ENCODE peak calls at places on chromosomes 7 and 10, in nine cellular contexts. One of them, this sample, is unnamed. For H3K27me3, the result is how much of the 10 kb centered on the place peaks cover.

GRCh38 chr10:125161570-125162139 is 1.3 kb upstream of the CTBP2 start:
- DNase-seq in K562: no peak
- DNase-seq in brain microvascular endothelial cell: no peak
- DNase-seq in pancreas: peak
- DNase-seq in lung: no peak
- DNase-seq in left ventricle myocardium inferior: no peak
- DNase-seq in WERI-Rb-1: no peak
- DNase-seq in uterus: peak
- DNase-seq in spleen: peak
- DNase-seq in this sample: no peak

GRCh38 chr7:78215199-78215598 is 416.6 kb downstream of the PHTF2 start:
- DNase-seq in lung: no peak
- DNase-seq in pancreas: no peak
- DNase-seq in uterus: no peak
- DNase-seq in left ventricle myocardium inferior: no peak
- DNase-seq in K562: no peak
- DNase-seq in WERI-Rb-1: no peak
- DNase-seq in brain microvascular endothelial cell: no peak
- DNase-seq in spleen: no peak
- DNase-seq in this sample: no peak

GRCh38 chr7:104960741-104961479 is 53.1 kb upstream of the KMT2E start:
- DNase-seq in pancreas: no peak
- DNase-seq in brain microvascular endothelial cell: no peak
- DNase-seq in K562: no peak
- DNase-seq in lung: no peak
- DNase-seq in uterus: no peak
- DNase-seq in spleen: no peak
- DNase-seq in WERI-Rb-1: no peak
- DNase-seq in left ventricle myocardium inferior: no peak
- DNase-seq in this sample: no peak

GRCh38 chr10:68550747-68551411 is 9.3 kb upstream of the TET1 start:
- DNase-seq in uterus: peak
- DNase-seq in brain microvascular endothelial cell: peak
- DNase-seq in pancreas: no peak
- DNase-seq in WERI-Rb-1: peak
- DNase-seq in lung: peak
- DNase-seq in spleen: no peak
- DNase-seq in K562: peak
- DNase-seq in left ventricle myocardium inferior: no peak
- DNase-seq in this sample: no peak

GRCh38 chr10:19945275-19945674 is 129.0 kb downstream of the PLXDC2 start:
- DNase-seq in left ventricle myocardium inferior: peak
- DNase-seq in uterus: peak
- DNase-seq in brain microvascular endothelial cell: no peak
- DNase-seq in WERI-Rb-1: no peak
- DNase-seq in lung: no peak
- DNase-seq in K562: no peak
- DNase-seq in spleen: no peak
- DNase-seq in pancreas: no peak
- DNase-seq in this sample: no peak

GRCh38 chr7:121494531-121494930 is 98.4 kb upstream of the FAM3C start:
- DNase-seq in K562: no peak
- DNase-seq in left ventricle myocardium inferior: no peak
- DNase-seq in uterus: no peak
- DNase-seq in pancreas: no peak
- DNase-seq in WERI-Rb-1: no peak
- DNase-seq in spleen: no peak
- DNase-seq in lung: no peak
- DNase-seq in brain microvascular endothelial cell: no peak
- DNase-seq in this sample: no peak

GRCh38 chr7:103142494-103142893 is 6.4 kb downstream of the NAPEPLD start:
- DNase-seq in WERI-Rb-1: no peak
- DNase-seq in spleen: no peak
- DNase-seq in lung: no peak
- DNase-seq in uterus: no peak
- DNase-seq in K562: no peak
- DNase-seq in pancreas: no peak
- DNase-seq in brain microvascular endothelial cell: no peak
- DNase-seq in left ventricle myocardium inferior: no peak
- DNase-seq in this sample: no peak

GRCh38 chr10:63711361-63711760 is 190.2 kb downstream of the REEP3 start:
- DNase-seq in spleen: no peak
- DNase-seq in lung: no peak
- DNase-seq in left ventricle myocardium inferior: peak
- DNase-seq in uterus: no peak
- DNase-seq in K562: no peak
- DNase-seq in brain microvascular endothelial cell: no peak
- DNase-seq in WERI-Rb-1: no peak
- DNase-seq in pancreas: no peak
- DNase-seq in this sample: no peak

GRCh38 chr7:71735961-71736556 is 604.1 kb downstream of the GALNT17 start:
- DNase-seq in uterus: peak
- DNase-seq in spleen: no peak
- DNase-seq in WERI-Rb-1: peak
- DNase-seq in pancreas: peak
- DNase-seq in K562: peak
- DNase-seq in brain microvascular endothelial cell: peak
- DNase-seq in lung: peak
- DNase-seq in left ventricle myocardium inferior: no peak
- DNase-seq in this sample: peak

GRCh38 chr7:135414850-135415439 is 95.0 kb downstream of the CNOT4 start:
- DNase-seq in lung: no peak
- DNase-seq in K562: peak
- DNase-seq in uterus: no peak
- DNase-seq in pancreas: no peak
- DNase-seq in spleen: no peak
- DNase-seq in WERI-Rb-1: peak
- DNase-seq in brain microvascular endothelial cell: peak
- DNase-seq in left ventricle myocardium inferior: no peak
- DNase-seq in this sample: no peak

GRCh38 chr7:128919881-128920789 is 9.6 kb upstream of the KCP start:
- DNase-seq in lung: no peak
- DNase-seq in left ventricle myocardium inferior: no peak
- DNase-seq in K562: no peak
- DNase-seq in spleen: peak
- DNase-seq in brain microvascular endothelial cell: no peak
- DNase-seq in uterus: no peak
- DNase-seq in pancreas: no peak
- DNase-seq in WERI-Rb-1: no peak
- DNase-seq in this sample: no peak

GRCh38 chr7:66769833-66770512 is 29.4 kb downstream of the RABGEF1 start:
- DNase-seq in pancreas: no peak
- DNase-seq in K562: no peak
- DNase-seq in left ventricle myocardium inferior: no peak
- DNase-seq in spleen: no peak
- DNase-seq in lung: no peak
- DNase-seq in uterus: no peak
- DNase-seq in brain microvascular endothelial cell: no peak
- DNase-seq in WERI-Rb-1: no peak
- DNase-seq in this sample: no peak

GRCh38 chr7:91541641-91542040 is 277.4 kb downstream of the FZD1 start:
- DNase-seq in lung: no peak
- DNase-seq in uterus: no peak
- DNase-seq in brain microvascular endothelial cell: no peak
- DNase-seq in WERI-Rb-1: no peak
- DNase-seq in pancreas: no peak
- DNase-seq in spleen: no peak
- DNase-seq in left ventricle myocardium inferior: no peak
- DNase-seq in K562: no peak
- DNase-seq in this sample: no peak

GRCh38 chr10:88975377-88975720 is 15.2 kb upstream of the FAS start:
- DNase-seq in WERI-Rb-1: no peak
- DNase-seq in uterus: no peak
- DNase-seq in lung: no peak
- DNase-seq in pancreas: no peak
- DNase-seq in K562: no peak
- DNase-seq in left ventricle myocardium inferior: no peak
- DNase-seq in spleen: no peak
- DNase-seq in brain microvascular endothelial cell: no peak
- DNase-seq in this sample: no peak

DNA sequence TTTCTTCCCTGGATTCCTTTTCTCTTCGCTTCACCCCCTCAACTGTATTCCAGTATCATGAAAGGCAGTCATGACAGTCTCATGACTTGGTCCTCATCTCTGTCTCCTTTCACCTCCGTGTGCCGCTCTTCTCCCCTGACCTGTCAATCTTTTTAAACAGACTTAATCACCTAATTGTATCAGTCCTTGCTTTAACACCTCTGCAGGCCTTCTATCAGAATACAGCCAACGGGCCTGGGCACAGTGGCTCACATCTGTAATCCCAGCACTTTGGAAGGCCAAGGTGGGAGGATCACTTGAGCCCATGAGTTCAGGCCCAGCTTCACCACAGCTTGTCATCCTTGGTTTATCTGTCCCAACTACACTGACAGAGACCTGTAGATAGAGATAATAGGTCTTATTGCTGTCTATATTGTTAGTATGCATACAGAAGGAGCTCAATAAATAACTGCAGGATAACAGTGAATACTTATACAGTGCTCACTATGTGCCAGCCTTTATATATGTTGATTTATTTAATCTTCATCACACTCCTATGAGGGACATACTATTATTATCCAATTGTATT is 1.2 kb downstream of the CNPY4 start:
- DNase-seq in uterus: no peak
- DNase-seq in WERI-Rb-1: no peak
- DNase-seq in lung: no peak
- DNase-seq in left ventricle myocardium inferior: no peak
- DNase-seq in brain microvascular endothelial cell: no peak
- DNase-seq in pancreas: no peak
- DNase-seq in spleen: no peak
- DNase-seq in K562: peak
- DNase-seq in this sample: no peak
- H3K27ac ChIP-seq in uterus: peak
- H3K27ac ChIP-seq in WERI-Rb-1: no peak
- H3K27ac ChIP-seq in lung: peak
- H3K27ac ChIP-seq in left ventricle myocardium inferior: peak
- H3K27ac ChIP-seq in brain microvascular endothelial cell: no peak
- H3K27ac ChIP-seq in pancreas: no peak
- H3K27ac ChIP-seq in spleen: peak
- H3K27ac ChIP-seq in K562: peak
- H3K27ac ChIP-seq in this sample: peak

GRCh38 chr10:131803863-131804425 is 96.9 kb upstream of the PPP2R2D start:
- DNase-seq in brain microvascular endothelial cell: no peak
- DNase-seq in WERI-Rb-1: no peak
- DNase-seq in pancreas: no peak
- DNase-seq in uterus: no peak
- DNase-seq in spleen: no peak
- DNase-seq in left ventricle myocardium inferior: no peak
- DNase-seq in K562: no peak
- DNase-seq in lung: no peak
- DNase-seq in this sample: no peak

GRCh38 chr10:131804551-131805295 is 96.1 kb upstream of the PPP2R2D start:
- DNase-seq in spleen: no peak
- DNase-seq in K562: no peak
- DNase-seq in pancreas: no peak
- DNase-seq in lung: no peak
- DNase-seq in left ventricle myocardium inferior: no peak
- DNase-seq in WERI-Rb-1: no peak
- DNase-seq in uterus: no peak
- DNase-seq in brain microvascular endothelial cell: no peak
- DNase-seq in this sample: no peak

GRCh38 chr10:131806646-131807317 is 94.0 kb upstream of the PPP2R2D start:
- DNase-seq in lung: no peak
- DNase-seq in left ventricle myocardium inferior: no peak
- DNase-seq in brain microvascular endothelial cell: no peak
- DNase-seq in uterus: no peak
- DNase-seq in spleen: no peak
- DNase-seq in K562: no peak
- DNase-seq in WERI-Rb-1: no peak
- DNase-seq in pancreas: no peak
- DNase-seq in this sample: no peak

GRCh38 chr10:131806146-131806545 is 94.7 kb upstream of the PPP2R2D start:
- DNase-seq in spleen: no peak
- DNase-seq in lung: no peak
- DNase-seq in K562: no peak
- DNase-seq in WERI-Rb-1: no peak
- DNase-seq in left ventricle myocardium inferior: no peak
- DNase-seq in pancreas: no peak
- DNase-seq in brain microvascular endothelial cell: no peak
- DNase-seq in uterus: no peak
- DNase-seq in this sample: no peak

GRCh38 chr10:131805696-131806095 is 95.1 kb upstream of the PPP2R2D start:
- DNase-seq in uterus: no peak
- DNase-seq in spleen: no peak
- DNase-seq in pancreas: no peak
- DNase-seq in WERI-Rb-1: no peak
- DNase-seq in K562: no peak
- DNase-seq in brain microvascular endothelial cell: no peak
- DNase-seq in left ventricle myocardium inferior: no peak
- DNase-seq in lung: no peak
- DNase-seq in this sample: no peak
- H3K27me3 ChIP-seq in uterus: under half
- H3K27me3 ChIP-seq in spleen: under half
- H3K27me3 ChIP-seq in pancreas: under half
- H3K27me3 ChIP-seq in WERI-Rb-1: under half
- H3K27me3 ChIP-seq in K562: under half
- H3K27me3 ChIP-seq in brain microvascular endothelial cell: under half
- H3K27me3 ChIP-seq in left ventricle myocardium inferior: half or more
- H3K27me3 ChIP-seq in lung: under half
- H3K27me3 ChIP-seq in this sample: under half

GRCh38 chr10:84820121-84820520 is 491.7 kb downstream of the CCSER2 start:
- DNase-seq in lung: no peak
- DNase-seq in brain microvascular endothelial cell: no peak
- DNase-seq in pancreas: no peak
- DNase-seq in K562: peak
- DNase-seq in WERI-Rb-1: peak
- DNase-seq in uterus: no peak
- DNase-seq in left ventricle myocardium inferior: no peak
- DNase-seq in spleen: no peak
- DNase-seq in this sample: no peak
- TF ChIP-seq CTCF in lung: no peak
- TF ChIP-seq CTCF in brain microvascular endothelial cell: peak
- TF ChIP-seq CTCF in pancreas: no peak
- TF ChIP-seq CTCF in K562: no peak
- TF ChIP-seq CTCF in WERI-Rb-1: peak
- TF ChIP-seq CTCF in uterus: no peak
- TF ChIP-seq CTCF in left ventricle myocardium inferior: no peak
- TF ChIP-seq CTCF in spleen: no peak
- TF ChIP-seq CTCF in this sample: no peak

GRCh38 chr10:91589015-91589655 is 43.7 kb downstream of the PPP1R3C start:
- DNase-seq in left ventricle myocardium inferior: peak
- DNase-seq in spleen: no peak
- DNase-seq in uterus: peak
- DNase-seq in brain microvascular endothelial cell: peak
- DNase-seq in lung: no peak
- DNase-seq in K562: no peak
- DNase-seq in pancreas: no peak
- DNase-seq in WERI-Rb-1: no peak
- DNase-seq in this sample: no peak
- H3K27ac ChIP-seq in left ventricle myocardium inferior: peak
- H3K27ac ChIP-seq in spleen: no peak
- H3K27ac ChIP-seq in uterus: peak
- H3K27ac ChIP-seq in brain microvascular endothelial cell: peak
- H3K27ac ChIP-seq in lung: peak
- H3K27ac ChIP-seq in K562: peak
- H3K27ac ChIP-seq in pancreas: no peak
- H3K27ac ChIP-seq in WERI-Rb-1: no peak
- H3K27ac ChIP-seq in this sample: no peak

This sample was measured in CD4-positive, alpha-beta T cell.